ENCODE peak calls at places on chromosomes 5 and 9, in four cellular contexts. H, V, N and Z are unnamed samples.

GRCh38 chr5:81077105-81077504 is 116.9 kb downstream of the RASGRF2 start:
- DNase-seq in N (no peak), H (no peak), V (no peak), Z (no peak)

GRCh38 chr5:133930061-133930823 is 38.2 kb downstream of the C5orf15 start:
- DNase-seq in N (peak; percentile 82), V (peak; percentile 53), H (no peak), Z (no peak)

GRCh38 chr5:56123531-56124243 is 109.4 kb downstream of the ANKRD55 start:
- DNase-seq in V (peak; percentile 99), H (peak; percentile 74), N (peak; percentile 98), Z (peak; percentile 37)

GRCh38 chr9:5425006-5425628 is 12.6 kb downstream of the PLGRKT start:
- DNase-seq in V (peak; percentile 46), N (peak; percentile 37), H (no peak), Z (no peak)

GRCh38 chr5:181173027-181173419 is 25.6 kb downstream of the OR2V2 start:
- DNase-seq in V (no peak), N (no peak), H (no peak), Z (no peak)

GRCh38 chr5:127875235-127876021 is 172.2 kb downstream of the CCDC192 start:
- DNase-seq in N (peak; percentile 59), V (peak; percentile 86), H (no peak), Z (peak; percentile 53)

GRCh38 chr9:91421022-91421765 is 2.4 kb downstream of the NFIL3 start:
- DNase-seq in N (peak; percentile 59), V (peak; percentile 70), H (peak; percentile 64), Z (peak; percentile 38)

GRCh38 chr5:135843571-135844337 is 9.3 kb downstream of the SLC25A48 start:
- DNase-seq in V (no peak), H (no peak), N (no peak), Z (no peak)

GRCh38 chr9:33791117-33791516 is 4.2 kb upstream of the PRSS3 start:
- DNase-seq in H (no peak), V (peak; percentile 49), N (peak; percentile 48), Z (no peak)

GRCh38 chr9:5633243-5633642 is 4.3 kb downstream of the RIC1 start:
- DNase-seq in V (peak; percentile 26), N (no peak), H (no peak), Z (no peak)

GRCh38 chr9:76045217-76045616 is 154.7 kb downstream of the PCSK5 start:
- DNase-seq in H (no peak), V (no peak), N (no peak), Z (no peak)

GRCh38 chr9:130522233-130522808 is 57.1 kb upstream of the FUBP3 start:
- DNase-seq in H (no peak), N (no peak), V (no peak), Z (no peak)

GRCh38 chr5:5271606-5272321 is 131.6 kb downstream of the ADAMTS16 start:
- DNase-seq in N (peak; percentile 68), H (no peak), V (peak; percentile 10), Z (no peak)

GRCh38 chr5:138455191-138455930 is 9.9 kb upstream of the EGR1 start:
- DNase-seq in N (no peak), H (no peak), V (no peak), Z (no peak)

GRCh38 chr5:14032944-14033343 is 88.5 kb upstream of the DNAH5 start:
- DNase-seq in V (peak; percentile 47), H (no peak), N (peak; percentile 64), Z (no peak)

GRCh38 chr5:108729306-108729645 is 18.4 kb upstream of the FER start:
- DNase-seq in H (no peak), N (no peak), V (peak; percentile 53), Z (no peak)

GRCh38 chr5:40258205-40258604 is 421.5 kb upstream of the PTGER4 start:
- DNase-seq in N (no peak), V (peak; percentile 5), H (no peak), Z (no peak)

GRCh38 chr5:142590451-142591240 is 95.2 kb downstream of the FGF1 start:
- DNase-seq in V (no peak), H (no peak), N (no peak), Z (no peak)

GRCh38 chr9:98121096-98121495 is 2.1 kb upstream of the TRIM14 start:
- DNase-seq in N (no peak), V (peak; percentile 33), H (no peak), Z (no peak)

GRCh38 chr5:103414598-103414997 is 148.0 kb downstream of the NUDT12 start:
- DNase-seq in V (no peak), N (no peak), H (no peak), Z (no peak)

GRCh38 chr5:58357121-58357520 is 102.8 kb downstream of the PLK2 start:
- DNase-seq in H (no peak), N (no peak), V (no peak), Z (no peak)

GRCh38 chr5:133372306-133373008 is 239.9 kb downstream of the FSTL4 start:
- DNase-seq in H (no peak), N (no peak), V (no peak), Z (no peak)

GRCh38 chr9:121652037-121652837 is 803 bp downstream of the DAB2IP start:
- DNase-seq in H (peak; percentile 49), V (no peak), N (no peak), Z (no peak)

GRCh38 chr5:1159341-1159675 is 42.1 kb upstream of the SLC6A19 start:
- DNase-seq in N (no peak), H (no peak), V (no peak), Z (no peak)

GRCh38 chr9:121598167-121599000 is 53.0 kb upstream of the DAB2IP start:
- DNase-seq in V (peak; percentile 69), H (peak; percentile 87), N (peak; percentile 75), Z (peak; percentile 85)

GRCh38 chr5:139565411-139566305 is 4.5 kb downstream of the UBE2D2 start:
- DNase-seq in N (peak; percentile 36), V (peak; percentile 55), H (no peak), Z (no peak)

GRCh38 chr5:132296412-132297001 is 2.3 kb downstream of the SLC22A4 start:
- DNase-seq in N (peak; percentile 62), H (no peak), V (peak; percentile 81), Z (peak; percentile 41)

GRCh38 chr5:132294728-132295504 is 722 bp downstream of the SLC22A4 start:
- DNase-seq in V (peak; percentile 87), H (peak; percentile 69), N (peak; percentile 74), Z (peak; percentile 53)

GRCh38 chr5:132293066-132293991 is 865 bp upstream of the SLC22A4 start:
- DNase-seq in H (peak; percentile 97), V (peak; percentile 94), N (peak; percentile 90), Z (peak; percentile 93)

GRCh38 chr5:132295505-132296411 is 1.6 kb downstream of the SLC22A4 start:
- DNase-seq in H (no peak), V (no peak), N (no peak), Z (no peak)

DNA sequence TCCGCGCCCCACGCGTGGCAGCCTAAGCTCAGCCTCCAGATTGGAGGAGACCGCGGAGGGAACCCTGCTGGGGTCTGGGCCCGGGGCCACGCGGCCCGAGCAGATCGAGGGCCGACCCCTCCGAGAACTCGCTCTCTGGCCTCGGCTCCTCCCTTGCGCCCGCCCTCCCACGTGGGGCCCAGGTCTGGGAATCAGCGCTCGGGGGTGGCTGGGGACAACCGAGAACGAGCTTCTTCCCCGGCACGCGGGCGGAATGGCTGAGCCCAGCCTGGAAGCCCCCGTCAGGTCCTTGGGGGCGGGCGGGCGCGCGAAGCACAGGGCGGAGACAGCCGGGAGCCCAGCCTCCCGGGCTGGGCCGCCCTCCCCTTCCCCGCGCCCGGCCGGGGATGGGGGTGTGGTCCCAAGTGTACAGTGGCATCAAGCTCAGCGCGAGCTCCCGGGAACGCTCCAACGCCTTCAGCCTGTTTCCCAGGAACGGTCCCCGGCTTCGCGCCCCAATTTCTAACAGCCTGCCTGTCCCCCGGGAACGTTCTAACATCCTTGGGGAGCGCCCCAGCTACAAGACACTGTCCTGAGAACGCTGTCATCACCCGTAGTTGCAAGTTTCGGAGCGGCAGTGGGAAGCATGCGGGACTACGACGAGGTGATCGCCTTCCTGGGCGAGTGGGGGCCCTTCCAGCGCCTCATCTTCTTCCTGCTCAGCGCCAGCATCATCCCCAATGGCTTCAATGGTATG is at the start of gene SLC22A4:
- DNase-seq in H (peak; percentile 96), N (peak; percentile 96), V (peak; percentile 97), Z (peak; percentile 91)
- TF ChIP-seq CTCF in H (peak; percentile 2), N (no peak), V (no peak), Z (no peak)

GRCh38 chr9:133838859-133839507 is 100.8 kb upstream of the SARDH start:
- DNase-seq in N (no peak), H (no peak), V (no peak), Z (no peak)

GRCh38 chr9:133841167-133841812 is 103.1 kb upstream of the SARDH start:
- DNase-seq in N (no peak), V (no peak), H (no peak), Z (no peak)

GRCh38 chr9:133837644-133838597 is 99.8 kb upstream of the SARDH start:
- DNase-seq in V (no peak), N (no peak), H (no peak), Z (no peak)

GRCh38 chr9:133842174-133842573 is 104.0 kb upstream of the SARDH start:
- DNase-seq in H (no peak), N (no peak), V (no peak), Z (no peak)

GRCh38 chr9:133839822-133840329 is 101.7 kb upstream of the SARDH start:
- DNase-seq in N (no peak), V (peak; percentile 55), H (no peak), Z (peak; percentile 38)
- TF ChIP-seq CTCF in N (no peak), V (no peak), H (no peak), Z (no peak)

DNA sequence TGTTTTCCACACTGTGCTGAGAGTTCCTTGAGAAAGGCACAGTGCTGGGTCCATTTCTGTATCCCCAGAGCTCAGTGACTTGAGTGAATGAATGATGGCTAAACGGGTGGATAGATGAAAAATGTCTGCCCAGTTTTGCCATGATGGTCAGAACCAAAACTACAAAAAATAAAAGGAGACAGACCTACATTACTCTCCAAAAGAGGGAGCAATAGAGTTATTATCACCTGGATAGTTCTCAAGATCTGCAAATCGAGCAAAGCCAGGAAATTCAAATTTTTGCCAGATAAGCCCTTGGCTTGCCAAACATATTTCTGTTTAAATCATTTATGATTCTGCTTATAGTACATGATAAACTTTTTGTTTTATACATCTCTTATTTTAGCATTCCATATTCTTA is 214.2 kb upstream of the ZNF462 start:
- DNase-seq in H (no peak), N (peak; percentile 22), V (peak; percentile 49), Z (no peak)
- TF ChIP-seq CTCF in H (no peak), N (peak; percentile 28), V (peak; percentile 26), Z (no peak)

GRCh38 chr5:141199359-141200235 is at the start of gene PCDHB11:
- DNase-seq in N (no peak), V (no peak), H (no peak), Z (no peak)
- TF ChIP-seq CTCF in N (no peak), V (no peak), H (no peak), Z (no peak)

GRCh38 chr9:103168254-103168653 is 173.1 kb downstream of the CYLC2 start:
- DNase-seq in V (no peak), H (no peak), N (no peak), Z (no peak)
- TF ChIP-seq CTCF in V (no peak), H (no peak), N (no peak), Z (no peak)